ENCODE peak calls at places on chromosomes 1 and 21, in nine cellular contexts. Y is endodermal cell, S is mesothelial cell of epicardium, C is fibroblast of mammary gland, H is body of pancreas, U is ovary, R is kidney epithelial cell, T is dorsolateral prefrontal cortex, A is choroid plexus epithelial cell. B is an unnamed sample.

GRCh38 chr21:26169061-26169610 is 1.4 kb downstream of the APP start:
- DNase-seq in Y (peak), S (no peak), C (peak), H (peak), U (peak), R (no peak), T (peak), A (peak), B (no peak)

GRCh38 chr1:108606478-108606877 is 46.6 kb downstream of the EEIG2 start:
- DNase-seq in Y (no peak), S (no peak), C (no peak), H (no peak), U (no peak), R (no peak), T (no peak), A (no peak), B (no peak)

GRCh38 chr1:7402548-7402850 is 368.6 kb upstream of the VAMP3 start:
- DNase-seq in Y (peak), S (no peak), C (no peak), H (no peak), U (no peak), R (no peak), T (no peak), A (peak), B (no peak)

GRCh38 chr1:211603191-211603701 is 24.3 kb upstream of the SLC30A1 start:
- DNase-seq in Y (no peak), S (no peak), C (peak), H (no peak), U (no peak), R (no peak), T (no peak), A (no peak), B (no peak)

GRCh38 chr1:241838831-241839365 is 9.1 kb upstream of the EXO1 start:
- DNase-seq in Y (no peak), S (no peak), C (peak), H (no peak), U (no peak), R (no peak), T (no peak), A (peak), B (no peak)

GRCh38 chr1:235127203-235127602 is 1.4 kb downstream of the TOMM20 start:
- DNase-seq in Y (no peak), S (no peak), C (no peak), H (no peak), U (no peak), R (no peak), T (no peak), A (peak), B (no peak)

GRCh38 chr1:167342846-167343245 is 122.2 kb downstream of the POU2F1 start:
- DNase-seq in Y (no peak), S (no peak), C (no peak), H (no peak), U (no peak), R (no peak), T (no peak), A (peak), B (no peak)

GRCh38 chr21:29775462-29775861 is 164.3 kb downstream of the GRIK1 start:
- DNase-seq in Y (no peak), S (no peak), C (no peak), H (no peak), U (no peak), R (no peak), T (no peak), A (peak), B (no peak)

GRCh38 chr1:161199506-161200119 is 759 bp upstream of the ADAMTS4 start:
- DNase-seq in Y (peak), S (no peak), C (no peak), H (no peak), U (peak), R (no peak), T (no peak), A (no peak), B (no peak)

GRCh38 chr1:93630168-93630567 is 51.5 kb downstream of the BCAR3 start:
- DNase-seq in Y (no peak), S (no peak), C (no peak), H (no peak), U (no peak), R (no peak), T (no peak), A (no peak), B (no peak)

GRCh38 chr1:25611843-25612242 is 4.7 kb upstream of the MAN1C1 start:
- DNase-seq in Y (no peak), S (no peak), C (no peak), H (no peak), U (no peak), R (no peak), T (no peak), A (no peak), B (no peak)

GRCh38 chr1:238927899-238928298 is 458.5 kb upstream of the CHRM3 start:
- DNase-seq in Y (no peak), S (no peak), C (no peak), H (no peak), U (no peak), R (no peak), T (no peak), A (no peak), B (no peak)

GRCh38 chr1:61079898-61080336 is 2.4 kb upstream of the NFIA start:
- DNase-seq in Y (peak), S (peak), C (peak), H (peak), U (peak), R (no peak), T (peak), A (peak), B (peak)

GRCh38 chr1:162300057-162300917 is 76.4 kb downstream of the SPATA46 start:
- DNase-seq in Y (no peak), S (no peak), C (no peak), H (no peak), U (no peak), R (no peak), T (no peak), A (no peak), B (no peak)

GRCh38 chr21:21101911-21102310 is 103.7 kb downstream of the NCAM2 start:
- DNase-seq in Y (peak), S (no peak), C (peak), H (no peak), U (no peak), R (no peak), T (no peak), A (peak), B (no peak)

GRCh38 chr1:226586650-226587443 is 38.3 kb downstream of the STUM start:
- DNase-seq in Y (no peak), S (no peak), C (no peak), H (no peak), U (no peak), R (peak), T (no peak), A (no peak), B (no peak)

GRCh38 chr1:160168609-160169369 is 17.4 kb downstream of the ATP1A4 start:
- DNase-seq in Y (peak), S (no peak), C (peak), H (no peak), U (no peak), R (no peak), T (no peak), A (peak), B (no peak)

GRCh38 chr1:229942508-229942907 is 124.5 kb upstream of the GALNT2 start:
- DNase-seq in Y (no peak), S (no peak), C (no peak), H (peak), U (no peak), R (no peak), T (no peak), A (no peak), B (no peak)

GRCh38 chr1:21216835-21217811 is 40.4 kb upstream of the EIF4G3 start:
- DNase-seq in Y (peak), S (no peak), C (peak), H (peak), U (peak), R (no peak), T (no peak), A (peak), B (no peak)

GRCh38 chr1:221439734-221440436 is 302.0 kb downstream of the DUSP10 start:
- DNase-seq in Y (no peak), S (no peak), C (peak), H (no peak), U (no peak), R (peak), T (no peak), A (peak), B (no peak)

GRCh38 chr1:212313616-212314015 is 28.4 kb downstream of the PPP2R5A start:
- DNase-seq in Y (no peak), S (no peak), C (peak), H (no peak), U (no peak), R (no peak), T (no peak), A (peak), B (no peak)

GRCh38 chr1:116099379-116099778 is 11.8 kb upstream of the MAB21L3 start:
- DNase-seq in Y (no peak), S (no peak), C (no peak), H (no peak), U (no peak), R (no peak), T (no peak), A (no peak), B (no peak)

GRCh38 chr1:71196685-71197084 is 115.8 kb upstream of the ZRANB2 start:
- DNase-seq in Y (no peak), S (no peak), C (peak), H (no peak), U (no peak), R (no peak), T (no peak), A (peak), B (no peak)

GRCh38 chr1:160407819-160408801 is 7.7 kb downstream of the VANGL2 start:
- DNase-seq in Y (peak), S (no peak), C (peak), H (no peak), U (no peak), R (no peak), T (no peak), A (no peak), B (no peak)

GRCh38 chr21:45875881-45876280 is 105.7 kb upstream of the COL6A1 start:
- DNase-seq in Y (no peak), S (no peak), C (no peak), H (no peak), U (no peak), R (no peak), T (peak), A (no peak), B (no peak)

GRCh38 chr1:237684236-237684635 is 206.5 kb downstream of the ZP4 start:
- DNase-seq in Y (no peak), S (no peak), C (peak), H (no peak), U (no peak), R (no peak), T (no peak), A (peak), B (no peak)

GRCh38 chr1:76351655-76352054 is 277.1 kb downstream of the ST6GALNAC3 start:
- DNase-seq in Y (no peak), S (no peak), C (no peak), H (no peak), U (no peak), R (no peak), T (no peak), A (no peak), B (no peak)

GRCh38 chr1:47682198-47682597 is 244.4 kb downstream of the FOXD2 start:
- DNase-seq in Y (peak), S (no peak), C (no peak), H (no peak), U (no peak), R (no peak), T (no peak), A (no peak), B (no peak)

GRCh38 chr21:31191553-31191952 is 152.5 kb downstream of the TIAM1 start:
- DNase-seq in Y (no peak), S (no peak), C (no peak), H (no peak), U (no peak), R (no peak), T (no peak), A (no peak), B (no peak)

GRCh38 chr21:31873696-31874599 is 1.1 kb downstream of the HUNK start:
- DNase-seq in Y (peak), S (peak), C (no peak), H (peak), U (peak), R (no peak), T (peak), A (peak), B (peak)

GRCh38 chr1:43509007-43509739 is 21.5 kb upstream of the PTPRF start:
- DNase-seq in Y (peak), S (no peak), C (no peak), H (no peak), U (no peak), R (no peak), T (no peak), A (no peak), B (no peak)

GRCh38 chr1:109529895-109530456 is 9.7 kb upstream of the GPR61 start:
- DNase-seq in Y (no peak), S (no peak), C (no peak), H (no peak), U (no peak), R (no peak), T (no peak), A (no peak), B (no peak)

GRCh38 chr21:33386222-33386784 is 16.9 kb upstream of the IFNGR2 start:
- DNase-seq in Y (peak), S (no peak), C (no peak), H (no peak), U (no peak), R (no peak), T (no peak), A (no peak), B (no peak)

DNA sequence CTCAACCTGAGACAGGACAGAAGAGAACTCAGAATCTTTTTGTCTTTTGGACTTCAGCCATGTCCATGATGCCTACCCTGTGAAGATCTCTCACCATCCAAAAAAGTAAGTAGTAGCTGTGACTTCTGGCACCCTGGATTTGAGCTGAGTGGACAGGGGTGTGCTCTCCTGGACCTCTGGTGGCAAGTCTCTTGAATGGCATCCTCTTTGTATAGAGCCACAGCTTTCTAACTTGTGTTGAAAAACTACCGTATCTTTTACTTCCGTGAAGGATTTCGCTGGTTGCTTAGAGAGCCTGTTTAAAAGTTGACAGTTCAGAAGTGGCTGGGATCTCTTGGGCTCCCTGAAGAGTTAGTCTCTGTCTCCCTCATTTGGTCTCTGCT is 1.8 kb downstream of the MFN2 start:
- DNase-seq in Y (no peak), S (no peak), C (peak), H (no peak), U (no peak), R (no peak), T (no peak), A (no peak), B (no peak)
- TF ChIP-seq CTCF in Y (peak), S (no peak), C (peak), H (no peak), U (no peak), R (no peak), T (no peak), A (no peak), B (no peak)

GRCh38 chr1:2174348-2175054 is 20.1 kb downstream of the FAAP20 start:
- DNase-seq in Y (peak), S (peak), C (peak), H (peak), U (peak), R (no peak), T (no peak), A (peak), B (no peak)
- TF ChIP-seq CTCF in Y (peak), S (peak), C (peak), H (peak), U (peak), R (peak), T (peak), A (peak), B (no peak)

GRCh38 chr1:154866995-154867795 is 2.9 kb downstream of the KCNN3 start:
- DNase-seq in Y (peak), S (no peak), C (peak), H (peak), U (peak), R (peak), T (peak), A (peak), B (no peak)
- TF ChIP-seq CTCF in Y (no peak), S (no peak), C (no peak), H (no peak), U (no peak), R (peak), T (no peak), A (peak), B (no peak)

GRCh38 chr1:202192770-202193613 is 607 bp upstream of the LGR6 start:
- DNase-seq in Y (peak), S (peak), C (peak), H (peak), U (peak), R (no peak), T (no peak), A (peak), B (peak)

GRCh38 chr1:202187697-202188407 is 5.7 kb upstream of the LGR6 start:
- DNase-seq in Y (no peak), S (no peak), C (no peak), H (no peak), U (no peak), R (no peak), T (no peak), A (no peak), B (no peak)

GRCh38 chr1:202187040-202187671 is 6.4 kb upstream of the LGR6 start:
- DNase-seq in Y (no peak), S (no peak), C (no peak), H (no peak), U (no peak), R (no peak), T (no peak), A (no peak), B (no peak)

GRCh38 chr1:202189012-202189790 is 4.4 kb upstream of the LGR6 start:
- DNase-seq in Y (peak), S (peak), C (peak), H (peak), U (peak), R (no peak), T (peak), A (peak), B (peak)

GRCh38 chr1:202189919-202190715 is 3.5 kb upstream of the LGR6 start:
- DNase-seq in Y (peak), S (no peak), C (no peak), H (no peak), U (no peak), R (no peak), T (no peak), A (peak), B (no peak)
- TF ChIP-seq CTCF in Y (peak), S (no peak), C (peak), H (no peak), U (no peak), R (peak), T (no peak), A (peak), B (no peak)

GRCh38 chr1:29256979-29257804 is 20.9 kb downstream of the PTPRU start:
- DNase-seq in Y (peak), S (no peak), C (peak), H (peak), U (peak), R (no peak), T (no peak), A (peak), B (no peak)

GRCh38 chr1:29254346-29254745 is 18.0 kb downstream of the PTPRU start:
- DNase-seq in Y (no peak), S (no peak), C (no peak), H (no peak), U (no peak), R (no peak), T (no peak), A (no peak), B (no peak)

GRCh38 chr1:29253180-29253579 is 16.9 kb downstream of the PTPRU start:
- DNase-seq in Y (peak), S (no peak), C (no peak), H (no peak), U (no peak), R (no peak), T (no peak), A (no peak), B (no peak)

GRCh38 chr1:29256395-29256794 is 20.1 kb downstream of the PTPRU start:
- DNase-seq in Y (peak), S (no peak), C (no peak), H (peak), U (no peak), R (no peak), T (no peak), A (no peak), B (no peak)

DNA sequence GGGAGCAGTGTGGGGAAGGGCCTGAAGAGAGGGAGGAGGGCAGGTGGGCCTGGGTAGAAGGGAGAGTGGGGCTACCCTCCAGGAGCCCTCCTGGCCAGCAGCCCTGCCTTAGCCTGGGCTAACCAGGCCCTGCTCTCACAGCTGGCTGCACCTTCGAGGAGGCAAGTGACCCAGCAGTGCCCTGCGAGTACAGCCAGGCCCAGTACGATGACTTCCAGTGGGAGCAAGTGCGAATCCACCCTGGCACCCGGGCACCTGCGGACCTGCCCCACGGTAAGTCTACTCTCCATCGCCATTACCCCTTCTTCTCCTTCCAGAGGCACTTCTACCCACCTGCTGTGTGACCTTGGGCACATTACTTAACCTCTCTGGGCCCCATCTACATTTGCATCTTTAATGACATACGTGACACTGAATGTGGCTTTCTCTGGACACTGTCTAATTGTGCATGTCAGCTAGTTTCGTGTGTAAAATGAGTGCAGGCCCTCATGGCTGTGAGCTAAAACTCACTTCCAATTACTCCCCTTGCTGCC is 18.9 kb downstream of the PTPRU start:
- DNase-seq in Y (no peak), S (no peak), C (no peak), H (no peak), U (no peak), R (no peak), T (no peak), A (no peak), B (no peak)
- TF ChIP-seq CTCF in Y (no peak), S (no peak), C (no peak), H (no peak), U (no peak), R (no peak), T (no peak), A (no peak), B (no peak)

DNA sequence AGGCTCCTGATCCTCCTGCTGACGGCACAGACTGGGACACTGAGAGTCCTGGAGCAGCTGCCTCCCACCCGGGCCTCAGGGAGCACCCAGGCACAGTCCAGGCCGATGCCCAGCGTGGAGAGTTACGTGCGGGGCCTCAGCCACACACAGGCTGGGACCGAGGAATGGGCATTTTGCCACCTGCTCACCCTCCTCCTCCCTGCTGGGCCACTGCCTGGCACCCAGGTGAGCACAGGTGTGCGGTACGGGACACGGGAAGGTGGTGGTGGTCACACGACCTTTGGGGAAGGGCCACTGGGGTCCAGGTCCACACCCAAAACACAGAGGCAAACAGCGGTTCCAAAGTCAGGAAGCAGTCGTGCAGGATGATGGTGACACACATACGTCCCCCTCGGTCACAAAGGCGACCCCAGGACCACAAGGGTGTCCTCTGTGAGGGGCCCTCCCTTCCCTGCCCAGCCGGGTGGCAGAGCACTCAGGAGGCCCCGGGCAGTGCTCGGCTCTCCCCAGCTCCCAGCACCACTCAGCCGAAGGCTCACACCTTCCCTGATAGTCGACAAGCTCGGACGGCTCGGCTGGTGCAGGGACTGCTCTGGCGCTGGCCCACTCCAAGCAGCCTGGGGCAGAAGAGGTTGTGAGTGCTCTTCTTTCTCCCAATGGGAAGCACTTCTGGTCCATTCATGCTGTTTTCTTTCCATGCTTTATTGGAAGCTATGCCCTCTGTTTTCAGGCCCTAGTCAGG is 14.3 kb downstream of the MORN1 start:
- DNase-seq in Y (no peak), S (no peak), C (no peak), H (no peak), U (no peak), R (no peak), T (peak), A (no peak), B (no peak)
- TF ChIP-seq CTCF in Y (no peak), S (no peak), C (no peak), H (no peak), U (no peak), R (no peak), T (no peak), A (no peak), B (no peak)